ENCODE peak calls at places on chromosome 1, in six cellular contexts. I is AG09319, D is endothelial cell of umbilical vein, X is GM04504, T is NCI-H1092 treated with DMSO at 0.1 percent for 48 hours, N is Daoy. G is an unnamed sample.

GRCh38 chr1:16275591-16275990 is 38.6 kb upstream of the CPLANE2 start:
- DNase-seq in N (no peak), I (no peak), T (no peak), X (no peak), D (no peak), G (no peak)

GRCh38 chr1:11944358-11944981 is 10.0 kb downstream of the PLOD1 start:
- DNase-seq in D (no peak), I (no peak), N (no peak), X (no peak), T (peak; percentile 85), G (no peak)

GRCh38 chr1:59705849-59706599 is 108.7 kb upstream of the HOOK1 start:
- DNase-seq in N (peak; percentile 49), X (no peak), D (peak; percentile 36), T (no peak), I (no peak), G (no peak)

GRCh38 chr1:31381394-31382287 is 8.8 kb upstream of the FABP3 start:
- DNase-seq in T (no peak), D (no peak), N (peak; percentile 67), I (no peak), X (peak; percentile 15), G (no peak)

GRCh38 chr1:19769211-19769932 is 30.3 kb downstream of the TMCO4 start:
- DNase-seq in T (no peak), D (no peak), N (no peak), I (no peak), X (no peak), G (no peak)

GRCh38 chr1:240171907-240172306 is 80.2 kb downstream of the FMN2 start:
- DNase-seq in T (no peak), X (no peak), I (no peak), D (no peak), N (no peak), G (no peak)

GRCh38 chr1:75134939-75135828 is 996 bp downstream of the LHX8 start:
- DNase-seq in D (peak; percentile 54), T (peak; percentile 39), N (peak; percentile 34), X (no peak), I (no peak), G (no peak)

GRCh38 chr1:173395762-173396161 is 81.4 kb upstream of the PRDX6 start:
- DNase-seq in D (no peak), N (no peak), X (no peak), I (no peak), T (no peak), G (no peak)

GRCh38 chr1:58283380-58284338 is 262.9 kb downstream of the OMA1 start:
- DNase-seq in T (no peak), N (no peak), X (no peak), I (no peak), D (no peak), G (no peak)

GRCh38 chr1:78086697-78087096 is 40.9 kb downstream of the GIPC2 start:
- DNase-seq in T (no peak), I (no peak), N (no peak), X (no peak), D (no peak), G (no peak)

G was measured in HS-5.